ENCODE peak calls at places on chromosomes 5 and 9, in six cellular contexts. V is mesendoderm; W is tibial artery; A is ovary; J is effector memory CD4-positive, alpha-beta T cell; N is gastrocnemius medialis. R is an unnamed sample.
A peak's percentile ranks its signal among the peaks of the same experiment; 100 is the strongest.

GRCh38 chr5:42894057-42894456 is 82.4 kb upstream of the SELENOP start:
- DNase-seq in V (peak; percentile 79), W (no peak), A (no peak), J (no peak), N (no peak), R (no peak)

GRCh38 chr9:126609191-126609590 is 4.5 kb upstream of the LMX1B start:
- DNase-seq in V (no peak), W (no peak), A (no peak), J (no peak), N (no peak), R (no peak)

GRCh38 chr9:75181748-75182147 is 93.4 kb downstream of the OSTF1 start:
- DNase-seq in V (no peak), W (no peak), A (no peak), J (no peak), N (no peak), R (no peak)

GRCh38 chr5:167593706-167594105 is 697.7 kb upstream of the WWC1 start:
- DNase-seq in V (no peak), W (no peak), A (no peak), J (no peak), N (no peak), R (no peak)

GRCh38 chr5:111454198-111454606 is 58.1 kb downstream of the STARD4 start:
- DNase-seq in V (no peak), W (no peak), A (no peak), J (no peak), N (no peak), R (no peak)

GRCh38 chr5:128965638-128966302 is 482 bp downstream of the SLC27A6 start:
- DNase-seq in V (no peak), W (no peak), A (no peak), J (no peak), N (no peak), R (no peak)

GRCh38 chr5:16713386-16713928 is 96.7 kb upstream of the RETREG1 start:
- DNase-seq in V (peak; percentile 89), W (no peak), A (no peak), J (no peak), N (no peak), R (no peak)

GRCh38 chr5:163815240-163815791 is 309.9 kb downstream of the MAT2B start:
- DNase-seq in V (no peak), W (no peak), A (no peak), J (no peak), N (no peak), R (no peak)

GRCh38 chr9:17477816-17478215 is 101.0 kb upstream of the SH3GL2 start:
- DNase-seq in V (no peak), W (no peak), A (no peak), J (no peak), N (no peak), R (no peak)
- H3K4me1 ChIP-seq in V (peaks cover 2% of the 10 kb centered on the region), W (no peaks in the 10 kb centered on the region), A (no peaks in the 10 kb centered on the region), J (no peaks in the 10 kb centered on the region), N (no peaks in the 10 kb centered on the region), R (no peaks in the 10 kb centered on the region)

DNA sequence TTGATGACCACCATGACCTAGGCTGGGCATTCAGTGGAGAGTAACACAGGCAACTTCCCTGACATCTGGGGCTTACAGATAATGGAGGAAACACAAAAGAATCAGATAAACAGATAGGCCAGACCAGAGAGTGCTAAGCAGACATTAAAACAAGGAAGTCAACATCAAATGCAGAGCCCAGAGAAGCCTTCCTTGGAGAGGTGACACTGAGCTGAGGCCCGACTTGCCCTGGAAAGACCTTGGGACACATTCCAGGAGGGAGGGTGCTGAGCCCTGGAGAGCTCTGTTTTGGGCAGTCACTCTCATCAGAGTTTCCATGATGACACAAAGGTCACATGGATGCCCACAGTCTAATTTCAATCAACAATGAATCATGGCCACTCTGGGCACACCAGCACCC is 31.9 kb upstream of the C5orf58 start:
- DNase-seq in V (peak; percentile 76), W (no peak), A (no peak), J (no peak), N (no peak), R (no peak)
- H3K4me1 ChIP-seq in V (peaks cover 2% of the 10 kb centered on the region), W (no peaks in the 10 kb centered on the region), A (no peaks in the 10 kb centered on the region), J (no peaks in the 10 kb centered on the region), N (no peaks in the 10 kb centered on the region), R (no peaks in the 10 kb centered on the region)

DNA sequence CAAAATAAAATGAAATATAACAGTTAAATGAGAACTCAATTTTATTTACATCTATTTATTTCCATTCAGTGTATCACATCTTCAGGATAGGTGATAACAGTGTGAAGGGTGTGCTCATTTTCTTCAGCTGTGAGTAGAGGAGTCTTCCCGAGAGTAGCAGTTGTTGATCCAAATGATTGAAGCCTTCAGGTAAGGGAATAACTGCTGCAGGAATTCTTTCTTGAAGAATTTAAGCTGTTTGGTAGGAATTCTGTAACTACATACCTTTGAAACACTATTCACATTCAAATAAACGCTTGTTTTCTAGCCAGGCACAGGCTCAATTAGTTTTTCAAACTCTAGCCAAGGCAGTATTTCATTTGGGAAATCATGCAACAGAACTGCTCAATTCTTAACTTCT is 15.3 kb downstream of the SRP19 start:
- DNase-seq in V (peak; percentile 11), W (no peak), A (no peak), J (no peak), N (no peak), R (no peak)
- H3K4me1 ChIP-seq in V (no peaks in the 10 kb centered on the region), W (no peaks in the 10 kb centered on the region), A (no peaks in the 10 kb centered on the region), J (peaks cover 21% of the 10 kb centered on the region), N (peaks cover 14% of the 10 kb centered on the region), R (peaks cover 16% of the 10 kb centered on the region)

DNA sequence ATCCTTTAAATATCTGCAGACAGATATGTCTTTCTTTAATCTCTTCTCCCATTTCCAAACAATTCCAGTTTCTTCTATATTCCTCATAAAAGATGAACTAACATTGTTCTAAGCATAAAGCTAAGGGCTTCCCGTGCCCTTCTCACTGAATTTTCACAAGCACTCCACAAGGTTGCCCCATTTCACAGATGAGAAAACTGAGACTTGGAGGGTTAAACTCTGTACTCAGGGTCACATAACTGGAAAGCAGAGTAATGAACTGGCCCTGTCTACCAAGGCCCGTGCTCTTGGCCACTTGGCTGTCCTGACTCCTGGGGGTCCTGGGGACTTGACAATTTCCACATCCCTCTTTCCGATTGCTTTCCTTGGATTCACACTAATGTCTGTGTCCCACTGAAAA is 25.3 kb downstream of the KLF9 start:
- DNase-seq in V (no peak), W (no peak), A (no peak), J (no peak), N (no peak), R (no peak)
- H3K4me1 ChIP-seq in V (no peaks in the 10 kb centered on the region), W (no peaks in the 10 kb centered on the region), A (peaks cover 12% of the 10 kb centered on the region), J (peaks cover 19% of the 10 kb centered on the region), N (peaks cover 94% of the 10 kb centered on the region), R (peaks cover 55% of the 10 kb centered on the region)

GRCh38 chr9:90825586-90825985 is 24.0 kb downstream of the SYK start:
- DNase-seq in V (no peak), W (no peak), A (no peak), J (no peak), N (no peak), R (no peak)
- H3K4me1 ChIP-seq in V (no peaks in the 10 kb centered on the region), W (no peaks in the 10 kb centered on the region), A (no peaks in the 10 kb centered on the region), J (no peaks in the 10 kb centered on the region), N (no peaks in the 10 kb centered on the region), R (no peaks in the 10 kb centered on the region)

GRCh38 chr5:14222182-14222581 is 79.0 kb downstream of the TRIO start:
- DNase-seq in V (no peak), W (no peak), A (no peak), J (no peak), N (no peak), R (no peak)
- H3K4me1 ChIP-seq in V (peaks cover 12% of the 10 kb centered on the region), W (no peaks in the 10 kb centered on the region), A (peaks cover 24% of the 10 kb centered on the region), J (no peaks in the 10 kb centered on the region), N (peaks cover 70% of the 10 kb centered on the region), R (no peaks in the 10 kb centered on the region)

GRCh38 chr9:124292696-124293593 is 35.2 kb downstream of the NEK6 start:
- DNase-seq in V (no peak), W (no peak), A (no peak), J (no peak), N (no peak), R (no peak)
- H3K4me1 ChIP-seq in V (peaks cover 3% of the 10 kb centered on the region), W (no peaks in the 10 kb centered on the region), A (peaks cover 19% of the 10 kb centered on the region), J (peaks cover 5% of the 10 kb centered on the region), N (peaks cover 36% of the 10 kb centered on the region), R (no peaks in the 10 kb centered on the region)